ENCODE peak calls at places on chromosomes 3 and 15, in eight cellular contexts. U, M, P, V, E, J, Y and K are unnamed samples.

GRCh38 chr15:91942676-91943417 is 89.3 kb downstream of the SLCO3A1 start:
- DNase-seq in U (peak), M (peak), P (peak), V (peak), E (peak), J (no peak), Y (peak), K (peak)

GRCh38 chr3:100802126-100802525 is 92.8 kb downstream of the TFG start:
- DNase-seq in U (no peak), M (no peak), P (peak), V (no peak), E (no peak), J (no peak), Y (peak), K (peak)

GRCh38 chr3:22371592-22372291 is 620.7 kb upstream of the ZNF385D start:
- DNase-seq in U (no peak), M (no peak), P (no peak), V (no peak), E (peak), J (peak), Y (no peak), K (peak)

GRCh38 chr3:17153209-17153608 is 268.5 kb downstream of the PLCL2 start:
- DNase-seq in U (no peak), M (no peak), P (no peak), V (no peak), E (no peak), J (no peak), Y (no peak), K (no peak)

GRCh38 chr3:60755094-60755493 is 496.2 kb downstream of the FHIT start:
- DNase-seq in U (no peak), M (no peak), P (no peak), V (no peak), E (no peak), J (no peak), Y (no peak), K (no peak)

GRCh38 chr15:69096197-69096596 is 64.2 kb upstream of the GLCE start:
- DNase-seq in U (no peak), M (no peak), P (no peak), V (no peak), E (no peak), J (no peak), Y (peak), K (no peak)

GRCh38 chr3:15553749-15554148 is 32.2 kb upstream of the COLQ start:
- DNase-seq in U (no peak), M (no peak), P (no peak), V (no peak), E (no peak), J (no peak), Y (no peak), K (no peak)

GRCh38 chr3:52489453-52489852 is 5.7 kb upstream of the STAB1 start:
- DNase-seq in U (no peak), M (no peak), P (no peak), V (no peak), E (no peak), J (no peak), Y (no peak), K (no peak)

GRCh38 chr15:60128000-60128376 is 123.9 kb downstream of the FOXB1 start:
- DNase-seq in U (no peak), M (no peak), P (peak), V (no peak), E (no peak), J (no peak), Y (peak), K (no peak)

GRCh38 chr3:152302521-152303021 is 33.8 kb downstream of the MBNL1 start:
- DNase-seq in U (peak), M (no peak), P (peak), V (no peak), E (peak), J (no peak), Y (peak), K (peak)

GRCh38 chr3:143172313-143173054 is 52.9 kb downstream of the CHST2 start:
- DNase-seq in U (no peak), M (no peak), P (peak), V (no peak), E (no peak), J (no peak), Y (no peak), K (no peak)

GRCh38 chr3:64627042-64627441 is 60.8 kb downstream of the ADAMTS9 start:
- DNase-seq in U (no peak), M (no peak), P (no peak), V (no peak), E (no peak), J (no peak), Y (no peak), K (no peak)

GRCh38 chr3:177057768-177058167 is 139.5 kb downstream of the TBL1XR1 start:
- DNase-seq in U (no peak), M (no peak), P (no peak), V (no peak), E (no peak), J (no peak), Y (peak), K (no peak)

GRCh38 chr3:134965849-134966248 is 170.8 kb downstream of the EPHB1 start:
- DNase-seq in U (no peak), M (no peak), P (no peak), V (no peak), E (no peak), J (no peak), Y (no peak), K (no peak)

GRCh38 chr15:77748078-77749064 is 115.7 kb upstream of the LINGO1 start:
- DNase-seq in U (no peak), M (no peak), P (no peak), V (no peak), E (no peak), J (no peak), Y (no peak), K (no peak)

GRCh38 chr15:61916104-61916503 is 144.1 kb downstream of the VPS13C start:
- DNase-seq in U (no peak), M (no peak), P (no peak), V (no peak), E (no peak), J (no peak), Y (peak), K (peak)

GRCh38 chr15:94576889-94577533 is 345.6 kb downstream of the MCTP2 start:
- DNase-seq in U (no peak), M (no peak), P (peak), V (no peak), E (no peak), J (no peak), Y (peak), K (no peak)

GRCh38 chr3:123803521-123803920 is 80.6 kb downstream of the MYLK start:
- DNase-seq in U (no peak), M (no peak), P (no peak), V (peak), E (no peak), J (no peak), Y (no peak), K (no peak)

GRCh38 chr3:158404319-158404718 is 166.7 kb upstream of the MLF1 start:
- DNase-seq in U (no peak), M (no peak), P (no peak), V (no peak), E (no peak), J (no peak), Y (no peak), K (no peak)

GRCh38 chr15:60255390-60255789 is 142.4 kb downstream of the ANXA2 start:
- DNase-seq in U (no peak), M (no peak), P (peak), V (no peak), E (no peak), J (no peak), Y (peak), K (peak)

GRCh38 chr3:184953396-184953795 is 141.4 kb downstream of the VPS8 start:
- DNase-seq in U (no peak), M (no peak), P (no peak), V (no peak), E (no peak), J (no peak), Y (no peak), K (no peak)

GRCh38 chr3:13507791-13508339 is 27.8 kb downstream of the HDAC11 start:
- DNase-seq in U (no peak), M (no peak), P (no peak), V (peak), E (peak), J (peak), Y (no peak), K (peak)

GRCh38 chr15:28178727-28179126 is 79.6 kb upstream of the OCA2 start:
- DNase-seq in U (no peak), M (no peak), P (no peak), V (no peak), E (no peak), J (no peak), Y (no peak), K (no peak)
- H3K4me3 ChIP-seq in U (no peak), M (no peak), P (no peak), V (no peak), E (no peak), J (no peak), Y (no peak), K (no peak)

GRCh38 chr3:195239121-195239520 is 31.8 kb downstream of the XXYLT1 start:
- DNase-seq in U (no peak), M (no peak), P (no peak), V (no peak), E (no peak), J (no peak), Y (no peak), K (no peak)
- TF ChIP-seq CTCF in U (peak), M (no peak), P (no peak), V (no peak), E (no peak), J (no peak), Y (peak), K (peak)

DNA sequence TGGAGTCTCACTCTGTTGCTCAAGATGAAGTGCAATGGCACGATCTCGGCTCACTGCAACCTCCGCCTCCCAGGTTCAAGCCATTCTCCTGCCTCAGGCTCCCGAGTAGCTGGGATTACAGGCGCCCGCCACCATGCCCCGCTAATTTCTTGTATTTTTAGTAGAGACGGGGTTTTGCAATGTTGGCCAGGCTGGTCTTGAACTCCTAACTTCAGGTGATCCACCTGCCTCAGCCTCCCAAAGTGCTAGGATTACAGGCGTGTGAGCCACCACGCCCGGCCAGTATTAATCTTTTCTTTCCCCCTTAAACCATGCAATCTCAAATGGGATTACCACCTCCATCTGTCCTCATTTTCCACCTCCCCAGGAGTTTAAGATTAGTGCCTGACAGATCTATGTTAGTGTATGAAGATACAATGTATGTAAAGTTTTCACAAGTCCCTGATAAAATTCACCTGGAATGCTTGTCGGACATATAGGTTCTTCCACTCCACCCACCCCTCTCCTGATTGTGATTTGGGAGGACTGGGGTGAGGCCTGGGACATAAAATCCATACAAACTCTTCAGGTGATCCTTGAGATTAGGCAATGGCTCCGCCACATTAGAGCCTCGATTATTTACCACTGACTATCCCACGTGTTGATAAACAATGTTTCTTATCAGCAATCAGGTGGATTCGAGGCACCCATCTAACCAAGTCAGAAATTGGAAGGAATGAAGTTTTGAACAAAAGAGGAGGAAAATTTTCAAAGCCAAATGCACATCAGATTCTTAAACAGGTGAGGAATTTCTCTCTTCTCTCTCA is 1.2 kb downstream of the PARL start:
- DNase-seq in U (no peak), M (no peak), P (no peak), V (no peak), E (no peak), J (no peak), Y (no peak), K (no peak)
- H3K4me3 ChIP-seq in U (peak), M (peak), P (peak), V (no peak), E (peak), J (peak), Y (peak), K (peak)

GRCh38 chr3:69786854-69787253 is 47.6 kb downstream of the MITF start:
- DNase-seq in U (no peak), M (no peak), P (no peak), V (no peak), E (no peak), J (no peak), Y (no peak), K (no peak)

GRCh38 chr3:69791111-69791510 is 51.8 kb downstream of the MITF start:
- DNase-seq in U (no peak), M (peak), P (peak), V (peak), E (peak), J (peak), Y (peak), K (peak)

GRCh38 chr3:69787436-69788168 is 48.3 kb downstream of the MITF start:
- DNase-seq in U (peak), M (no peak), P (peak), V (no peak), E (no peak), J (no peak), Y (peak), K (peak)

DNA sequence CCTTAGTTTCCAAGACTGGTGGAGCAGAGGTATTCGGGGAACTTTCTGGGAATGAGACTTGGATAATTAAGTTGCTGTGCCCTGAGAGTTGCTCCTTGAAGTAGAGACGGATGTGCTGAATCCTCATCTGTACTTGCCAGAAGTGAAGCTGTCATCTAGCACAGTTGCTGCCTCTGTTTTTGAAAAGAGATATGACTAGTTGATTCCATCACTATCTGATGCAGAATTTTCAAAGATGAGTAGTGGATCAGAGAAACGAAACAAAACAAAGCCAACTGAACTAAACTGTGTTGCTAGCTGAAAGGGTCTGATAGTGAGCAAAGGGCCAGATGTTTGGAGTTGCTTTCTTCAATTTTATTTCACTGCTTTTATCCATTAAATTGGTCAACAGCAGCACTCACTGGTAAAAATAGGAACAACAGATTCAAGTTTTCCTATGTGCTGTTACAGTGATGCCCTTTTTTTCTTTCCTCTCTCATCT is 52.7 kb downstream of the MITF start:
- DNase-seq in U (no peak), M (no peak), P (peak), V (no peak), E (no peak), J (no peak), Y (peak), K (peak)
- TF ChIP-seq CTCF in U (peak), M (peak), P (peak), V (no peak), E (peak), J (peak), Y (peak), K (peak)